ENCODE peak calls at places on chromosomes 16 and 17, in four cellular contexts. P is spleen, D is heart left ventricle, F is IMR-90. V is an unnamed sample.

GRCh38 chr16:89918453-89919347 is at the start of gene MC1R:
- DNase-seq in D (no peak), F (peak), P (no peak), V (peak)

GRCh38 chr16:28218109-28218508 is 6.3 kb upstream of the XPO6 start:
- DNase-seq in F (peak), D (no peak), P (no peak), V (peak)

GRCh38 chr17:21295036-21295952 is 10.8 kb downstream of the MAP2K3 start:
- DNase-seq in D (peak), P (no peak), F (peak), V (peak)

GRCh38 chr17:75518201-75518600 is 1.9 kb downstream of the TSEN54 start:
- DNase-seq in F (no peak), D (no peak), P (no peak), V (peak)

GRCh38 chr16:65281636-65282035 is 159.8 kb upstream of the CDH11 start:
- DNase-seq in D (no peak), F (no peak), P (no peak), V (no peak)

GRCh38 chr16:65917466-65917865 is 449.0 kb upstream of the CDH5 start:
- DNase-seq in F (no peak), P (no peak), D (no peak), V (no peak)

GRCh38 chr17:50841949-50842354 is 6.6 kb downstream of the WFIKKN2 start:
- DNase-seq in P (no peak), F (peak), D (peak), V (peak)

GRCh38 chr17:31935512-31935911 is 1.3 kb upstream of the SUZ12 start:
- DNase-seq in F (no peak), P (peak), D (no peak), V (no peak)

GRCh38 chr17:46873941-46874645 is 22.7 kb downstream of the WNT9B start:
- DNase-seq in D (no peak), P (no peak), F (no peak), V (no peak)

GRCh38 chr16:53159781-53160436 is 105.1 kb downstream of the CHD9 start:
- DNase-seq in P (no peak), D (no peak), F (peak), V (peak)

GRCh38 chr17:68296217-68297140 is 5.2 kb downstream of the ARSG start:
- DNase-seq in F (no peak), D (no peak), P (peak), V (no peak)

GRCh38 chr17:16872351-16872751 is 99.6 kb downstream of the TNFRSF13B start:
- DNase-seq in D (no peak), F (no peak), P (peak), V (no peak)

GRCh38 chr17:8126306-8127066 is 2.6 kb upstream of the HES7 start:
- DNase-seq in P (no peak), D (no peak), F (peak), V (peak)

GRCh38 chr17:5283531-5284315 is 1.6 kb downstream of the RABEP1 start:
- DNase-seq in P (no peak), D (no peak), F (peak), V (peak)

GRCh38 chr17:43940630-43941029 is 1.6 kb downstream of the PPY start:
- DNase-seq in F (peak), P (no peak), D (no peak), V (peak)

GRCh38 chr17:8013731-8014557 is 11.5 kb downstream of the GUCY2D start:
- DNase-seq in F (no peak), D (no peak), P (peak), V (no peak)

GRCh38 chr17:43018008-43018853 is 4.0 kb downstream of the VAT1 start:
- DNase-seq in P (no peak), D (no peak), F (no peak), V (peak)

GRCh38 chr17:4565209-4566141 is 5.1 kb upstream of the GGT6 start:
- DNase-seq in D (no peak), F (peak), P (peak), V (peak)

DNA sequence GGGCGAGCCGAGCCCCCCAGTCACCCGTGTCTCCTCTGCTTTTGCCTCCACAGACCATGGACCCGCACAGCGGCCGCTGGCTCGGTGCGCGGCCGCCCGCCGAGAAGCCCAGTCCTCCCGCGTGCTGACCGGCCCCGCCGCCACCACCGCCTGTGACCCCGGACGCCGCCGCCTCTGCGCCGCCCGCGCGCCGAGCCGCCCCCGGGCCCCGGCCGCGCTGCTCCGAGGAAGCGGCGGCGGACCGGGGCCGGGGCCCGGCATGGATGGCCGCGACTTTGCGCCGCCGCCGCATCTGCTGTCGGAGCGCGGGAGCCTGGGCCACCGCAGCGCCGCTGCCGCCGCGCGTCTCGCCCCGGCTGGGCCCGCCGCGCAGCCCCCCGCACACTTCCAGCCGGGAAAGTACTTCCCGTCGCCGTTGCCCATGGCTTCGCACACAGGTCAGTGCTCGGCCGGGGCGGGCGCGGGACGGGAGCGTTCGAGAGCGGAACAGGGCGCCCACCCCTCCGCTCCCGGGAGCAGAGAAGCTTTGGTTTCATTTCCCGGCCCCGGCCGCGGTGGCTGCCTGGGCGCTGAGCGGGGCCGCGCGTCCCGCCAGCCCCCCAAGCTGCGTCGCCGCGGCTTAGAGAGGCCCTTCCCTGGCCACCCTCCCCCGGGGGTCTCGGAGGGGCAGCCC is 4.4 kb downstream of the BAHCC1 start:
- DNase-seq in F (no peak), D (no peak), P (no peak), V (no peak)
- TF ChIP-seq POLR2A in F (no peak), D (no peak), P (no peak), V (no peak)

GRCh38 chr17:19747829-19748806 is at the start of gene ALDH3A1:
- DNase-seq in F (no peak), P (no peak), D (peak), V (no peak)
- TF ChIP-seq POLR2A in F (no peak), P (no peak), D (no peak), V (no peak)

GRCh38 chr16:74698220-74698619 is 2.4 kb downstream of the MLKL start:
- DNase-seq in P (no peak), F (peak), D (no peak), V (no peak)

GRCh38 chr16:74700206-74701040 is at the start of gene MLKL:
- DNase-seq in F (peak), D (peak), P (peak), V (peak)

GRCh38 chr16:74699666-74700065 is 996 bp downstream of the MLKL start:
- DNase-seq in P (no peak), D (no peak), F (no peak), V (no peak)

GRCh38 chr16:74691093-74691855 is 9.4 kb downstream of the MLKL start:
- DNase-seq in D (no peak), F (peak), P (no peak), V (no peak)

DNA sequence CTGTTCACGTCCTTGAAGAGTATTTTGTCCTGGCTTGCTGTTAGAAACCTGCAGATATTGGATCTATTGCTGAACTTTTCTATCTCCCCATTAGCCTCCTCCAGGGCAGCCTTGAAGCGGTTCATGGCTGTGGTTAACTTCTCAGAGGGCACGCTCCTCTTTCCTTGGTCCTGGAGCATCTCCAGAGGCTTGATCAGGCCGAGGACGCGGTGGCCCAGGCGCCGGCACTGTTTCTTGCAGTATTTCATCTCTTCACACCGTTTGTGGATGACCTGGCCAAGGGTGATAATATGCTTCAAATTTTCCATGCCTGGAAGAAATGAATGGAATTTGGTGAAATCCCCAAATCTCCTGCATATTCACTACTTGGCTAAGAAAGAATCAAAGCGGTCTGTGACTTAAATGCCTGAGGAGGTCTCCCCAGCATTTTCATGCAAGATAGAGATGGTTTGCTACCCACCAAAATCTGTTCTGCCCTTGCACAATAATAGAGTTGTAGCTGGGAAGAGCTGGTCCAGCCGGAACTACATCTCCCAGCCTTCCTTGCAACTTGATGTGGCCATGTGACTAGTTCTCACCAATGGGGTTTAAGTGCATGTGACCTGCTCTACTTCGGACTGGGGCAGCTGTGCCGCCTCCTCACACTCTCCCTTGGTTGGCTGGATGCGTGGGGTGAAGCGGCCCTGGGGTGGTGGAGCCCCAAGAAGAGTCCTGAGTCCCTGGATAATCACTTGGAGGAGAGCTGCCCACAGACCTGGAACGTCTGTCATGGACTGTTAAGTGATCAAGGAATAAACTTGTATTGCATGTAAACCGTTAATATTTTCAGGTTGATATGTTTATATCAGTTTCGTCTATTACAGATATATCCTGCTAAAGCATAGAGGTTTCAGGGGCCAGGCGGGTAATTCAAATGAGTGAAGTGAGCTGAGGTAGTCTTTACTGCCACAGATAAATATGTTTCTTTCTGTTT is 4.9 kb downstream of the MLKL start:
- DNase-seq in D (peak), P (peak), F (peak), V (peak)
- TF ChIP-seq POLR2A in D (no peak), P (no peak), F (no peak), V (peak)

GRCh38 chr16:1079786-1080525 is 7.4 kb downstream of the SSTR5 start:
- DNase-seq in P (no peak), F (no peak), D (no peak), V (no peak)

GRCh38 chr16:1079341-1079740 is 6.8 kb downstream of the SSTR5 start:
- DNase-seq in D (no peak), F (no peak), P (no peak), V (no peak)

GRCh38 chr16:1076801-1077576 is 4.4 kb downstream of the SSTR5 start:
- DNase-seq in P (no peak), D (no peak), F (no peak), V (no peak)

GRCh38 chr16:1077877-1078578 is 5.5 kb downstream of the SSTR5 start:
- DNase-seq in D (no peak), F (no peak), P (no peak), V (no peak)

GRCh38 chr16:1078579-1079021 is 6.1 kb downstream of the SSTR5 start:
- DNase-seq in F (peak), D (no peak), P (no peak), V (no peak)
- TF ChIP-seq POLR2A in F (no peak), D (no peak), P (no peak), V (no peak)

V was measured in erythroblast.